ENCODE peak calls at places on chromosomes 3 and 15, in five cellular contexts. G, Q, D, A and V are unnamed samples.

GRCh38 chr3:39108309-39108708 is 829 bp downstream of the TTC21A start:
- DNase-seq in A (no peak), G (no peak), D (no peak), Q (no peak), V (no peak)

GRCh38 chr3:29453278-29453961 is 172.5 kb downstream of the RBMS3 start:
- DNase-seq in G (no peak), Q (no peak), A (no peak), D (no peak), V (no peak)

GRCh38 chr3:166570136-166570535 is 732.9 kb upstream of the BCHE start:
- DNase-seq in A (no peak), D (no peak), G (no peak), Q (no peak), V (no peak)

GRCh38 chr3:128215290-128215689 is 62.0 kb downstream of the EEFSEC start:
- DNase-seq in Q (no peak), A (no peak), G (no peak), D (no peak), V (no peak)

GRCh38 chr15:68188647-68189046 is 16.5 kb downstream of the CALML4 start:
- DNase-seq in D (no peak), Q (no peak), A (no peak), G (no peak), V (no peak)

GRCh38 chr3:52596658-52597265 is 60.4 kb downstream of the UQCC5 start:
- DNase-seq in G (no peak), D (no peak), A (no peak), Q (no peak), V (no peak)

GRCh38 chr3:187063286-187064081 is 75.8 kb downstream of the RPL39L start:
- DNase-seq in Q (no peak), D (no peak), G (no peak), A (no peak), V (peak)

GRCh38 chr15:51229907-51230328 is 108.5 kb downstream of the CYP19A1 start:
- DNase-seq in G (peak), A (peak), D (peak), Q (peak), V (peak)

GRCh38 chr15:23857028-23857641 is 170.0 kb upstream of the NDN start:
- DNase-seq in Q (peak), G (peak), D (peak), A (peak), V (peak)

DNA sequence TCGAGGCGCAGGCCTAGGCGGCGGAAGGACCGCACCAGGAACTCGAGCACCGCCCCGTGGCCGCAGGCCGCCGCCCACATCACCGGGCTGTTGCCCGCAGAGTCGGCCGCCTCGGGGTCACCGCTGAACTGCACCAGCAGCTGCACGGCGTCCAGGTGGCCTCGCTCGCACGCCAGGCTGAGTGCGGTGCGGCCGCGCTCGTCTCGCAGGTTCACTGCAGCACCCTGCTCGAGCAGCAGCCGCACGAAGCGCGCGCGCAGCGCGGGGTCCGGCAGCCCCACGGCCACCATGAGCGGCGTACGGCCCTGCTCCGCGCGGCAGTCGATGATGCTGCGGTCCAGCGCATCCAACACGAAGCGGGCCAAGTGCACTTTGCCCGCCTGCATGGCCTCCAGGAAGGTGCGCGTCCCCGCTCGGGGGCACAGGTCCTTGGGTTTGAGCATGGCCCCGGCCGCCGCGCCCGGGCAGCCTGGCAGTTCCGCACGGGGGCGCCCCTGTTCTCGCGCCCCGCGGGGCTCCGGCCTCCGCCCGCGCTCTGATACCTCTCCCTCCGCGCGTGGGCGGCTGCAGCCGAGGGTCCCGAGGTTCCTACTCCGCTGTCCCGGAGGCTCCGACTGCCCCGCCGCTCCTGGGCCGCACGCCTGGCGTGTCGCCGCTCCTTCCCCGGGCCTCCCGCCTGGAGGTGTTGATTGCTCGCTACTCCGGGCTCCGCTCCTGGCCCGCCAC is 557 bp downstream of the ANKRD63 start:
- DNase-seq in A (peak), D (no peak), Q (peak), G (peak), V (peak)
- TF ChIP-seq EZH2 in A (peak), D (peak), Q (peak), G (no peak), V (peak)

GRCh38 chr15:76190070-76190564 is 121.2 kb downstream of the ETFA start:
- DNase-seq in Q (no peak), G (no peak), D (no peak), A (no peak), V (no peak)
- H2AFZ ChIP-seq in Q (no peak), G (peak), D (no peak), A (no peak), V (peak)

DNA sequence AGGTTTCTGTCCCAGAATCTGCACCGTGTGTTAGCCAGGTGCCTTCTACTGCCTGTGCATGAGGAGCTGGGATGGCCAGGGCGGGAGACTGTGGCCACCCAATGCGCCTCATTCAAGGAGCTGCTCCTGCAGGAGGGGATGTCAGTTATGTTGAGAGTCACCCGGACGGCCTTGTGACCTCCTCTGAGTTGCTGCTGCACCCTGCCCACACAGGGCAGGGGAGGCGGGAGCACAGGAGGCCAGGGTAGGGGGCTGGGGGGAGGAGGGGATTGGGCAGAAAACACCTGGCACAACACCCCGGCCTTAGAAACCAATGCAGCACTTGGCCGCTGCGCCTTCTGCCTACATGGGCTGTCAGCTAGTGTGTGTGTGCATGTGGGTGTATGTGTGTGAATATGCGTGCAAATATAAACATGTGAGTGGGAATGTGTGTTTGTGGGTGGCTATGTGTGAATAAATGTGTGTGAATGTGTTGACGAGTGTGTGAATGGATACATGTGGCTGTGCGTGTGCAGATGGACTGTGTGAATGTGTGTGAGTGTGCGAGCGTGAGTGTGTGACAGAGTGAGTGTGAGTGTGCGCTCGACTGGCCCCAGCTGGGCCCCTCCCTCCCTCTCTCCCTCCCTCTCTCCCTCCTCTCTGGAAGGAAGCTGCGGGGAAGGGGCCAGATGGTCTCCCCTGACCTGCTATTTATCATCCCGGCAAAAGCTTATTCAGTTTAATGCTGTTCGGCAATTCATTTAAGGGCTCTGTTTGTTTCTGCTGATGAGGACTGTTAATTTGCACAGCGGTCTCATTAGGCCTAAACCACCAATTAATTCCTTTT is 106.9 kb downstream of the TLE3 start:
- DNase-seq in D (no peak), A (no peak), Q (no peak), G (peak), V (no peak)
- TF ChIP-seq EZH2 in D (no peak), A (no peak), Q (no peak), G (no peak), V (no peak)

DNA sequence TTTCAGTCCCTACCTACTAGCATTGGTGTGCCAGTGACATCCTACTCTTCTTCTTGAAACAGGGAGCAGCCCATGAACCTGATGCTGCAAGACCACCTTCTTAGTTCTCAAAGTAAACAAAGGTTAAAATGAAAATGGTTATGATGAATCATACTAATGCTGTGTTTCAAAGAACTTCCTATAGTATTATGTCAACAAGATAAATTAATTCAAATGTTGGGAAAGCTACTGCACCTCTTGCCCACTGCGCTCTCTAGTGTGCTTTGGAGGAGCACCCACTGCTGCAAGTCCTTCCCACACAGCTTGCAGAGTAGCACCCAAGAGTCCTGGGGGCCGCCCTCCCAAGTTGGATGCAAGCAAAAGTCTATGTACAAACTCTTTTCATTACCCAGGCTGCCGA is 81.1 kb downstream of the CD200R1L start:
- DNase-seq in G (no peak), A (no peak), Q (no peak), D (no peak), V (no peak)
- H2AFZ ChIP-seq in G (no peak), A (no peak), Q (no peak), D (no peak), V (no peak)

GRCh38 chr15:29612701-29613100 is 209.6 kb downstream of the TJP1 start:
- DNase-seq in D (no peak), Q (peak), A (peak), G (no peak), V (peak)

GRCh38 chr15:29618586-29618985 is 203.7 kb downstream of the TJP1 start:
- DNase-seq in G (no peak), D (no peak), Q (no peak), A (peak), V (no peak)

GRCh38 chr15:29616512-29616911 is 205.8 kb downstream of the TJP1 start:
- DNase-seq in G (no peak), D (no peak), Q (no peak), A (peak), V (no peak)

GRCh38 chr15:29613951-29614382 is 208.3 kb downstream of the TJP1 start:
- DNase-seq in A (peak), Q (no peak), G (peak), D (no peak), V (peak)

GRCh38 chr15:29615791-29616190 is 206.5 kb downstream of the TJP1 start:
- DNase-seq in Q (no peak), D (no peak), A (no peak), G (no peak), V (no peak)
- TF ChIP-seq EZH2 in Q (no peak), D (no peak), A (no peak), G (no peak), V (no peak)

GRCh38 chr3:15632212-15632580 is 30.7 kb downstream of the BTD start:
- DNase-seq in Q (no peak), D (no peak), A (no peak), G (no peak), V (no peak)
- H2AFZ ChIP-seq in Q (no peak), D (no peak), A (no peak), G (no peak), V (no peak)